ENCODE peak calls at places on chromosomes 12 and 14, in six cellular contexts. T, Q, C, R, L and V are unnamed samples.

GRCh38 chr12:46574853-46575252 is 202.3 kb upstream of the SLC38A2 start:
- DNase-seq in T (no peak), Q (no peak), C (no peak), R (no peak), L (no peak), V (no peak)

GRCh38 chr12:44287545-44287944 is 451.7 kb downstream of the TMEM117 start:
- DNase-seq in T (peak), Q (no peak), C (no peak), R (no peak), L (no peak), V (no peak)

GRCh38 chr14:85595981-85596380 is 66.0 kb downstream of the FLRT2 start:
- DNase-seq in T (no peak), Q (peak), C (no peak), R (no peak), L (no peak), V (no peak)

GRCh38 chr14:21203470-21204166 is 47.8 kb upstream of the OR5AU1 start:
- DNase-seq in T (no peak), Q (no peak), C (no peak), R (no peak), L (no peak), V (no peak)

GRCh38 chr12:43964966-43965365 is 129.1 kb downstream of the TMEM117 start:
- DNase-seq in T (peak), Q (no peak), C (no peak), R (no peak), L (no peak), V (no peak)

GRCh38 chr12:128792398-128792797 is 31.4 kb downstream of the SLC15A4 start:
- DNase-seq in T (no peak), Q (no peak), C (no peak), R (no peak), L (peak), V (no peak)

GRCh38 chr12:104219908-104220404 is 4.4 kb downstream of the TXNRD1 start:
- DNase-seq in T (peak), Q (no peak), C (peak), R (peak), L (peak), V (no peak)

GRCh38 chr14:55767291-55767690 is 187.3 kb downstream of the KTN1 start:
- DNase-seq in T (no peak), Q (no peak), C (no peak), R (no peak), L (no peak), V (no peak)

GRCh38 chr14:39467889-39468524 is 35.8 kb upstream of the FBXO33 start:
- DNase-seq in T (peak), Q (no peak), C (no peak), R (no peak), L (no peak), V (no peak)

GRCh38 chr14:93132472-93133065 is 16.8 kb upstream of the ITPK1 start:
- DNase-seq in T (peak), Q (peak), C (no peak), R (no peak), L (peak), V (no peak)

GRCh38 chr12:41034686-41035085 is 153.4 kb upstream of the PDZRN4 start:
- DNase-seq in T (peak), Q (no peak), C (no peak), R (no peak), L (no peak), V (no peak)

GRCh38 chr14:37583358-37584210 is 11.5 kb downstream of the FOXA1 start:
- DNase-seq in T (no peak), Q (no peak), C (no peak), R (no peak), L (no peak), V (no peak)

GRCh38 chr12:60265741-60266140 is 669.9 kb downstream of the SLC16A7 start:
- DNase-seq in T (no peak), Q (no peak), C (no peak), R (no peak), L (no peak), V (no peak)

GRCh38 chr12:15818418-15818817 is 29.2 kb upstream of the EPS8 start:
- DNase-seq in T (no peak), Q (no peak), C (no peak), R (no peak), L (no peak), V (no peak)

GRCh38 chr12:82838123-82838522 is 151.4 kb downstream of the TMTC2 start:
- DNase-seq in T (no peak), Q (no peak), C (no peak), R (no peak), L (no peak), V (no peak)

GRCh38 chr12:67366530-67367196 is 97.5 kb downstream of the CAND1 start:
- DNase-seq in T (peak), Q (no peak), C (no peak), R (no peak), L (no peak), V (no peak)

GRCh38 chr14:104309657-104310369 is 171.4 kb downstream of the KIF26A start:
- DNase-seq in T (no peak), Q (no peak), C (no peak), R (no peak), L (no peak), V (no peak)

DNA sequence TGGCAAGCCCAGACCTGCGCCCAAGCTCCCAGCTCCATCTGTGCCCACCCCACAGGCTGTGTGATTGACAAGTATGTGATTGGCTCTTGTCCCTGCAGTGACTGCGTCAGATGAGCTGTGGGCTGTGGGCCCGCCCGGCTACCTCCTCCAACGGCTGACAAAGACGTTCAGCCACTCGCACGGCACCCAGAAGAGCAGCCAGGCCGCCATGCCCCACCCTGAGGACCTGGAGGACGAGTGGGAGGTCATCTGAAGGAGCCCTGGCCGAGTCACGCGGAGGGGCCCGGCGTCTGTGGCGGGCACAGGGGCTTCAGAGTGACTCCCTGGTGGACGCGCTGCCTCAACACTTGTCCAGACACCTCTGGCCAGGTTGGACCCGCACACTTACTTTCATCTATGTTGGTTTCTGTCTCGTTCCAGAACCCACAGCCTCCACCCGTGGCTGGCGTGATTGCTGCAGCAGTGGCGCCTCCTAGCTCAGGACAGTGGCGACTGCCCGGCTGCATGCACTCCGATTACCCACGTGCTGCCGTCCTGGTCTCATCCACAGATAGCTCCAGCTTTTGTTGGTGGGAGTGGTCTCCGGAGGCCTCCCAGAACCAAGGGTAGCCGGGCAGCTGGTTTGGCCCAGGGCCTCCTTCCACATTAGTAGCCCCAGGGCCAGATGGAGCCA is 11.4 kb downstream of the ANKRD9 start:
- DNase-seq in T (no peak), Q (no peak), C (no peak), R (no peak), L (no peak), V (no peak)
- TF ChIP-seq CTCF in T (peak), Q (no peak), C (no peak), R (no peak), L (no peak), V (no peak)

DNA sequence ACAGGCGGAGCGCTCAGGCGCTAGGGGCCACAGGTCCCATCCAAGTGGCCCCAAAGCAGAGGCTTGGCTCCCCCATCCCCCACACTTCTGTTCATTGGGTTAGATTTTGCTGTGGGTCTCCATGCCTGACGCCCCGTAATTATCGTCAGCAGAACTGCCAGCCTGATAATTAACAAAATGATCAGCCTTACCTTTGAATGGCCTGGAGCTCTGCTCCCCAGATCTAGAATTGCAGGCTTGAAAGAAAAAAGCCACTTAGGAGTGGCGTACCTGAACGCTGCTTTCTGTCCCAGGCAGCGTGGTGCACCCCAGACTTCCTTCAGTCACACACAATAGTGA is 28.7 kb upstream of the LRP1-AS start:
- DNase-seq in T (no peak), Q (no peak), C (no peak), R (no peak), L (no peak), V (no peak)
- TF ChIP-seq CTCF in T (no peak), Q (no peak), C (peak), R (peak), L (no peak), V (no peak)

GRCh38 chr12:112788205-112788604 is 3.3 kb upstream of the RPH3A start:
- DNase-seq in T (no peak), Q (no peak), C (no peak), R (no peak), L (no peak), V (no peak)
- TF ChIP-seq CTCF in T (no peak), Q (no peak), C (no peak), R (no peak), L (no peak), V (no peak)

GRCh38 chr12:72144553-72144952 is 127.6 kb upstream of the TRHDE start:
- DNase-seq in T (no peak), Q (no peak), C (no peak), R (no peak), L (no peak), V (no peak)

GRCh38 chr12:72136792-72137191 is 135.4 kb upstream of the TRHDE start:
- DNase-seq in T (no peak), Q (no peak), C (no peak), R (no peak), L (no peak), V (no peak)

GRCh38 chr12:72139411-72139810 is 132.8 kb upstream of the TRHDE start:
- DNase-seq in T (no peak), Q (no peak), C (no peak), R (no peak), L (no peak), V (no peak)

GRCh38 chr12:72146495-72146894 is 125.7 kb upstream of the TRHDE start:
- DNase-seq in T (no peak), Q (no peak), C (no peak), R (no peak), L (no peak), V (no peak)

DNA sequence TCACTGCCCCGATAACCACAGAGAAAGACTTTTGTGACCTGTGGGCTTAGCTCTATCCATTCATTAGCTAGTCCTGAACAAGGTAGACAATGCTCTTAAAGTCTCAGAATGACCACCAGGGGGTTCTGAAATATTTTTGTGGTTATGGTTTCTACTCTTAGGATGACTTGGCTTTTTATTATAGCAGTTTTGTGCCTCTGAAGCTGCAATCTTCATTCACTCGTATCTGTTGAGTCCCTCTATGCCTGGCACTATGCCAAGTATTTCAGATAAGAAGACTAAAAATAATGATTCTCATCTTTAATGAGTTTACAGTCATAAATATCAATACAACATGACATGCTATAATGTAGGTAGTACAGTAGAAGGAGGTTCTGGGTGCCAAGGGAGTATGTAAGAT is 130.8 kb upstream of the TRHDE start:
- DNase-seq in T (peak), Q (no peak), C (no peak), R (no peak), L (no peak), V (no peak)
- TF ChIP-seq CTCF in T (no peak), Q (no peak), C (no peak), R (no peak), L (no peak), V (no peak)

GRCh38 chr14:100321473-100322137 is 1.5 kb upstream of the SLC25A47 start:
- DNase-seq in T (no peak), Q (no peak), C (no peak), R (no peak), L (no peak), V (no peak)

GRCh38 chr14:100320157-100320856 is 2.8 kb upstream of the SLC25A47 start:
- DNase-seq in T (no peak), Q (no peak), C (no peak), R (no peak), L (no peak), V (no peak)

GRCh38 chr14:100317389-100317788 is 5.8 kb upstream of the SLC25A47 start:
- DNase-seq in T (no peak), Q (no peak), C (no peak), R (no peak), L (no peak), V (no peak)

GRCh38 chr14:100314724-100315123 is 8.4 kb upstream of the SLC25A47 start:
- DNase-seq in T (no peak), Q (no peak), C (no peak), R (no peak), L (no peak), V (no peak)

GRCh38 chr14:100317897-100318808 is 5.0 kb upstream of the SLC25A47 start:
- DNase-seq in T (peak), Q (peak), C (peak), R (peak), L (peak), V (peak)
- TF ChIP-seq CTCF in T (peak), Q (peak), C (peak), R (peak), L (peak), V (peak)

GRCh38 chr14:102693006-102693755 is 84.1 kb upstream of the TRAF3 start:
- DNase-seq in T (no peak), Q (no peak), C (no peak), R (no peak), L (no peak), V (no peak)

GRCh38 chr14:102695172-102695569 is 82.1 kb upstream of the TRAF3 start:
- DNase-seq in T (no peak), Q (no peak), C (no peak), R (no peak), L (no peak), V (no peak)

GRCh38 chr14:102696332-102696731 is 80.9 kb upstream of the TRAF3 start:
- DNase-seq in T (no peak), Q (no peak), C (no peak), R (no peak), L (no peak), V (no peak)

GRCh38 chr14:102692334-102692733 is 84.9 kb upstream of the TRAF3 start:
- DNase-seq in T (no peak), Q (no peak), C (no peak), R (no peak), L (no peak), V (no peak)

GRCh38 chr14:102694530-102695171 is 82.6 kb upstream of the TRAF3 start:
- DNase-seq in T (peak), Q (peak), C (peak), R (no peak), L (peak), V (no peak)
- TF ChIP-seq CTCF in T (peak), Q (peak), C (peak), R (peak), L (peak), V (no peak)

DNA sequence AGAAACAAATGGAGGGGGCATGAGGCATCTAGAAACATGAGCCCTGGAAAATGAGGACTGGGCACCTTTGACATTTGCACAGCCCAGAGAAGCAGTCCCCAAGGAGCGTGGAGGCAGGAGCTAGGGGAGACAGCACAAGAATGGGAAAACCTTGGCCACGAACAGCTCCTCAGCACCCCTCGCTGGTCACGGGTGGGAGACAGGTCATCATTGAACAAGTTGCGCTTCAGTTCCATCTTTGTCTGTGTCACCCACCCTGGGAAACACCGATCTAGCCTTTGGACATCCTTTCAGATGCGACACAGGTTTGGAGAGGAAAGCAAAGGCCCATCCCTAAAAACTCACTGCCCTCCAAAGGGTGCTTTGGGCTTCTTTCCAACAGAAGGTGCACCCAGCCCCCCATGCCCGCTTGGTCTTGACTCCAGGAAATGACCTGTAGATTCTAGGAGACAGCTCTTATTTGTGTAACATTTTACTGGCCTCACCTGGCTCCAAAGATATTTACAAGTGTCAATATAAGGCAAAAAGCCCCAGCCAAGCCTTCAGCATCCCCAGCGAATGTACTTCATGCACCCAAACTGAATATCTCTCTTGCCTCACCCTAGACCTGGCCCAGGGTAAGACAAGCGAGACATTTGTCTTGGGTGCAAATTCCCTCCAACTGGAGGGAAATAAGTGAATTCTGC is 28.8 kb upstream of the CLMN start:
- DNase-seq in T (no peak), Q (no peak), C (no peak), R (no peak), L (no peak), V (no peak)
- TF ChIP-seq CTCF in T (no peak), Q (no peak), C (no peak), R (no peak), L (no peak), V (no peak)